ENCODE peak calls at places on chromosome 11, in six cellular contexts. One of them, this sample, is unnamed.
A peak's percentile ranks its signal among the peaks of the same experiment; 100 is the strongest.

GRCh38 chr11:119316729-119317591 is at the start of gene MCAM:
- DNase-seq in neural progenitor cell: peak; percentile 81
- DNase-seq in PC-3: peak; percentile 53
- DNase-seq in hepatocyte: peak; percentile 65
- DNase-seq in OCI-LY7: no peak
- DNase-seq in HCT116: no peak
- DNase-seq in this sample: peak; percentile 56

GRCh38 chr11:134846776-134847722 is 435.0 kb upstream of the B3GAT1 start:
- DNase-seq in neural progenitor cell: no peak
- DNase-seq in PC-3: no peak
- DNase-seq in hepatocyte: no peak
- DNase-seq in OCI-LY7: no peak
- DNase-seq in HCT116: no peak
- DNase-seq in this sample: no peak

GRCh38 chr11:68312117-68312779 is at the start of gene LRP5:
- DNase-seq in neural progenitor cell: peak; percentile 73
- DNase-seq in PC-3: peak; percentile 50
- DNase-seq in hepatocyte: peak; percentile 83
- DNase-seq in OCI-LY7: peak; percentile 16
- DNase-seq in HCT116: no peak
- DNase-seq in this sample: peak; percentile 65

GRCh38 chr11:47932544-47932943 is 47.8 kb upstream of the PTPRJ start:
- DNase-seq in neural progenitor cell: no peak
- DNase-seq in PC-3: no peak
- DNase-seq in hepatocyte: no peak
- DNase-seq in OCI-LY7: no peak
- DNase-seq in HCT116: no peak
- DNase-seq in this sample: no peak

GRCh38 chr11:34680918-34681554 is 60.1 kb downstream of the EHF start:
- DNase-seq in neural progenitor cell: no peak
- DNase-seq in PC-3: peak; percentile 97
- DNase-seq in hepatocyte: no peak
- DNase-seq in OCI-LY7: no peak
- DNase-seq in HCT116: peak; percentile 86
- DNase-seq in this sample: peak; percentile 77

GRCh38 chr11:125429174-125429707 is 66.8 kb downstream of the FEZ1 start:
- DNase-seq in neural progenitor cell: peak; percentile 83
- DNase-seq in PC-3: peak; percentile 79
- DNase-seq in hepatocyte: peak; percentile 82
- DNase-seq in OCI-LY7: peak; percentile 77
- DNase-seq in HCT116: peak; percentile 63
- DNase-seq in this sample: peak; percentile 71

GRCh38 chr11:281486-282161 is 3.4 kb downstream of the NLRP6 start:
- DNase-seq in neural progenitor cell: no peak
- DNase-seq in PC-3: no peak
- DNase-seq in hepatocyte: no peak
- DNase-seq in OCI-LY7: no peak
- DNase-seq in HCT116: no peak
- DNase-seq in this sample: no peak

GRCh38 chr11:128417607-128418324 is 169.6 kb downstream of the ETS1 start:
- DNase-seq in neural progenitor cell: no peak
- DNase-seq in PC-3: peak; percentile 78
- DNase-seq in hepatocyte: no peak
- DNase-seq in OCI-LY7: no peak
- DNase-seq in HCT116: no peak
- DNase-seq in this sample: peak; percentile 93

GRCh38 chr11:888290-889212 is 22.1 kb downstream of the CHID1 start:
- DNase-seq in neural progenitor cell: no peak
- DNase-seq in PC-3: no peak
- DNase-seq in hepatocyte: no peak
- DNase-seq in OCI-LY7: no peak
- DNase-seq in HCT116: no peak
- DNase-seq in this sample: no peak

GRCh38 chr11:130600139-130600538 is 151.7 kb downstream of the ADAMTS15 start:
- DNase-seq in neural progenitor cell: no peak
- DNase-seq in PC-3: no peak
- DNase-seq in hepatocyte: no peak
- DNase-seq in OCI-LY7: no peak
- DNase-seq in HCT116: no peak
- DNase-seq in this sample: peak; percentile 13

DNA sequence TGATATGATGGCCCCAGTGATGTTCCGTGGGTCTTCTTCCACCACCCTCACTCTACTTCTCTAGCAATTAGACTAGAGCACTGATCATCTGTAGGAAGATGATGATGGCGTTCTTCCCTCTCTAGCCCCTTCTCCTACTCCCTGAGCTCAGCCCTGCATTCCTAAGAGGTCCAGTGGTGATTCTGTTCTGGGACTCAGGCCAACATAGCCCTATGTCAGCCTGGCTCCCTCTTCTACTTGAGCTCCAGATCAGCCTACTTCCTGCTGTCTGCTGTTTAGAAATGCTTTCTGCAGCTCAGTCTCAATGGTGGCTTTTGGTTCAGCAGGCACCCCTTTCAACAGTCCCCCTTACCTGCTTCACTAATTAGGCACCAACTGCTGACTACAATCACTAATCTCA is 86.1 kb upstream of the ZBED5 start:
- DNase-seq in neural progenitor cell: no peak
- DNase-seq in PC-3: peak; percentile 39
- DNase-seq in hepatocyte: no peak
- DNase-seq in OCI-LY7: no peak
- DNase-seq in HCT116: no peak
- DNase-seq in this sample: peak; percentile 69
- TF ChIP-seq EZH2phosphoT487 in neural progenitor cell: no peak
- TF ChIP-seq EZH2phosphoT487 in PC-3: no peak
- TF ChIP-seq EZH2phosphoT487 in hepatocyte: no peak
- TF ChIP-seq EZH2phosphoT487 in OCI-LY7: no peak
- TF ChIP-seq EZH2phosphoT487 in HCT116: no peak
- TF ChIP-seq EZH2phosphoT487 in this sample: no peak

GRCh38 chr11:123020968-123021367 is 39.3 kb upstream of the BSX start:
- DNase-seq in neural progenitor cell: peak; percentile 73
- DNase-seq in PC-3: peak; percentile 80
- DNase-seq in hepatocyte: peak; percentile 66
- DNase-seq in OCI-LY7: peak; percentile 62
- DNase-seq in HCT116: peak; percentile 33
- DNase-seq in this sample: peak; percentile 84
- TF ChIP-seq EZH2phosphoT487 in neural progenitor cell: no peak
- TF ChIP-seq EZH2phosphoT487 in PC-3: no peak
- TF ChIP-seq EZH2phosphoT487 in hepatocyte: no peak
- TF ChIP-seq EZH2phosphoT487 in OCI-LY7: no peak
- TF ChIP-seq EZH2phosphoT487 in HCT116: no peak
- TF ChIP-seq EZH2phosphoT487 in this sample: no peak

GRCh38 chr11:63670077-63670737 is 969 bp downstream of the ATL3 start:
- DNase-seq in neural progenitor cell: no peak
- DNase-seq in PC-3: peak; percentile 42
- DNase-seq in hepatocyte: no peak
- DNase-seq in OCI-LY7: peak; percentile 17
- DNase-seq in HCT116: no peak
- DNase-seq in this sample: peak; percentile 75
- TF ChIP-seq EZH2phosphoT487 in neural progenitor cell: no peak
- TF ChIP-seq EZH2phosphoT487 in PC-3: no peak
- TF ChIP-seq EZH2phosphoT487 in hepatocyte: no peak
- TF ChIP-seq EZH2phosphoT487 in OCI-LY7: no peak
- TF ChIP-seq EZH2phosphoT487 in HCT116: no peak
- TF ChIP-seq EZH2phosphoT487 in this sample: no peak

GRCh38 chr11:29373725-29374124 is 643.1 kb downstream of the KCNA4 start:
- DNase-seq in neural progenitor cell: no peak
- DNase-seq in PC-3: no peak
- DNase-seq in hepatocyte: no peak
- DNase-seq in OCI-LY7: no peak
- DNase-seq in HCT116: no peak
- DNase-seq in this sample: no peak
- TF ChIP-seq EZH2phosphoT487 in neural progenitor cell: no peak
- TF ChIP-seq EZH2phosphoT487 in PC-3: no peak
- TF ChIP-seq EZH2phosphoT487 in hepatocyte: no peak
- TF ChIP-seq EZH2phosphoT487 in OCI-LY7: no peak
- TF ChIP-seq EZH2phosphoT487 in HCT116: no peak
- TF ChIP-seq EZH2phosphoT487 in this sample: no peak

GRCh38 chr11:59207988-59208432 is 4.7 kb downstream of the MPEG1 start:
- DNase-seq in neural progenitor cell: peak; percentile 62
- DNase-seq in PC-3: peak; percentile 69
- DNase-seq in hepatocyte: peak; percentile 64
- DNase-seq in OCI-LY7: peak; percentile 68
- DNase-seq in HCT116: no peak
- DNase-seq in this sample: peak; percentile 77

GRCh38 chr11:59205664-59206063 is 7.1 kb downstream of the MPEG1 start:
- DNase-seq in neural progenitor cell: no peak
- DNase-seq in PC-3: no peak
- DNase-seq in hepatocyte: no peak
- DNase-seq in OCI-LY7: no peak
- DNase-seq in HCT116: no peak
- DNase-seq in this sample: peak; percentile 15

GRCh38 chr11:59204736-59205135 is 8.0 kb downstream of the MPEG1 start:
- DNase-seq in neural progenitor cell: no peak
- DNase-seq in PC-3: no peak
- DNase-seq in hepatocyte: no peak
- DNase-seq in OCI-LY7: no peak
- DNase-seq in HCT116: no peak
- DNase-seq in this sample: peak; percentile 41

GRCh38 chr11:59208956-59209355 is 3.8 kb downstream of the MPEG1 start:
- DNase-seq in neural progenitor cell: no peak
- DNase-seq in PC-3: no peak
- DNase-seq in hepatocyte: no peak
- DNase-seq in OCI-LY7: no peak
- DNase-seq in HCT116: no peak
- DNase-seq in this sample: peak; percentile 65

DNA sequence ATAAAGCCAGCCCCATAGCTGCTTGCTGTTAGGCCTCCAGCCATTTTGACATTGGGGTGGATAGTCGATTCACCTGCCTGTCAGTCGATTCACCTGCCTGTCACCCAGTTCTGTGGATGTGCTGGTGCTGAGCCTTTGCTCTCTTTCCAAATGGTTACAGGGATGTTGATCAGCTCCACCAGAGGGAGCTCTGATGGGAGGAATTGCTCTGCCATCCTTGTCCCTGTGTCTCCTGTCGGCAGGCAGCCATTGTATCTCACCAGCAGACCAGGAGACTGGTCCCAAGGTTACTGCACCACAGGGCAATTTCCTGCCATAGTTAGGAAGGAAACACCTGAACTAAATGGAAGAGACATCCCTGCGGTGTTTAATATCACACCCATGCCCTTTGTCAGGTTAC is 6.1 kb downstream of the MPEG1 start:
- DNase-seq in neural progenitor cell: peak; percentile 66
- DNase-seq in PC-3: peak; percentile 75
- DNase-seq in hepatocyte: peak; percentile 58
- DNase-seq in OCI-LY7: peak; percentile 26
- DNase-seq in HCT116: peak; percentile 21
- DNase-seq in this sample: peak; percentile 44
- TF ChIP-seq EZH2phosphoT487 in neural progenitor cell: no peak
- TF ChIP-seq EZH2phosphoT487 in PC-3: no peak
- TF ChIP-seq EZH2phosphoT487 in hepatocyte: no peak
- TF ChIP-seq EZH2phosphoT487 in OCI-LY7: no peak
- TF ChIP-seq EZH2phosphoT487 in HCT116: no peak
- TF ChIP-seq EZH2phosphoT487 in this sample: no peak

GRCh38 chr11:12765428-12765827 is 91.2 kb downstream of the TEAD1 start:
- DNase-seq in neural progenitor cell: no peak
- DNase-seq in PC-3: no peak
- DNase-seq in hepatocyte: peak; percentile 24
- DNase-seq in OCI-LY7: peak; percentile 11
- DNase-seq in HCT116: no peak
- DNase-seq in this sample: no peak
- TF ChIP-seq EZH2phosphoT487 in neural progenitor cell: no peak
- TF ChIP-seq EZH2phosphoT487 in PC-3: no peak
- TF ChIP-seq EZH2phosphoT487 in hepatocyte: no peak
- TF ChIP-seq EZH2phosphoT487 in OCI-LY7: no peak
- TF ChIP-seq EZH2phosphoT487 in HCT116: no peak
- TF ChIP-seq EZH2phosphoT487 in this sample: no peak

DNA sequence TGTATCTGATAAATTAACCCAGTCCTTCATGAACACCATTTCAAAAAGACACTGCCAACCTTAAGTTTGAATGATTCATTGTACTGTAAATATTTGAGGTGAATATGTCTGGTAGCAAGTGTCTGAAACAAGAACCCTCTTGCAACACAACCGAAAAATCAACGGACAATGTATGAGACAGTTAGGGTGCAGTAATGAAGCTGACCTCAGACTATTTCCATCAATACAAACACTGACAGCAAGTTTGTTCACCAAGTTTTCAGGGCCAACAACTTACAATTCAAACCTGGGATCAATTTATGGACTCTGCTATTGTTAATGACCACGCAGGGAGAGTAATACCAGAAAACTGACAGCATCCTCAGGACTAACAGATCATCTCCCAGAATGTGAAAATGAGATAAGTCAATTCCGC is 126.3 kb downstream of the CADM1 start:
- DNase-seq in neural progenitor cell: no peak
- DNase-seq in PC-3: peak; percentile 9
- DNase-seq in hepatocyte: no peak
- DNase-seq in OCI-LY7: no peak
- DNase-seq in HCT116: no peak
- DNase-seq in this sample: no peak
- TF ChIP-seq EZH2phosphoT487 in neural progenitor cell: no peak
- TF ChIP-seq EZH2phosphoT487 in PC-3: no peak
- TF ChIP-seq EZH2phosphoT487 in hepatocyte: no peak
- TF ChIP-seq EZH2phosphoT487 in OCI-LY7: no peak
- TF ChIP-seq EZH2phosphoT487 in HCT116: no peak
- TF ChIP-seq EZH2phosphoT487 in this sample: no peak

DNA sequence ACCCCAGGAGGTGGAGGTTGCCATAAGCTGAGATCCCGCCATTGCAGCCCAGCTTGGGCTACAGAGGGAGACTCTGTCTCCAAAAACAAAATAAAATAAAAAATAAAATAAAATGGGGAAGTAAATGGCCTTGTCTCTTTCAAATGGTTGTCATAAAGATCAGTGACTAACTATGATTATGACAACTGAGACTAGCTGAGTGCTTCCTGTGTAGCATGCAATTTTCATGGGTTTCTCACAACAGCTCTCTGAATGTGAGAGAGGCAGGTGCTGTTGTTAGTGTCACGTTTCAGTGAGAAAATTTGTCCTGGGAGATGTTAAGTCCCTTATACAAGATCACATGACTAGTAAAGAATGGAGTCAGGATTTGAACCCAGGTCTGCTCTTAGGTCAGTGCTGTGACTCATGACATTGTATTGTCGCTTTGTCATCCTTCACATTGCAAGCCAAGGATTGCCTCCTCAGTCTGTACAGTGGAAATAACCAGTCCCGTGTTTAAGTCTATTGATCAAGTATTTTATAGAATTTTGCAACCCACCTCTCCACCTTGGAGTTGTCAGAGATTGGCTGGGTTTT is 163.3 kb upstream of the CCDC90B start:
- DNase-seq in neural progenitor cell: no peak
- DNase-seq in PC-3: no peak
- DNase-seq in hepatocyte: no peak
- DNase-seq in OCI-LY7: no peak
- DNase-seq in HCT116: no peak
- DNase-seq in this sample: peak; percentile 4
- TF ChIP-seq EZH2phosphoT487 in neural progenitor cell: no peak
- TF ChIP-seq EZH2phosphoT487 in PC-3: no peak
- TF ChIP-seq EZH2phosphoT487 in hepatocyte: no peak
- TF ChIP-seq EZH2phosphoT487 in OCI-LY7: no peak
- TF ChIP-seq EZH2phosphoT487 in HCT116: no peak
- TF ChIP-seq EZH2phosphoT487 in this sample: no peak

GRCh38 chr11:31408205-31408604 is 38.5 kb downstream of the DNAJC24 start:
- DNase-seq in neural progenitor cell: no peak
- DNase-seq in PC-3: no peak
- DNase-seq in hepatocyte: no peak
- DNase-seq in OCI-LY7: no peak
- DNase-seq in HCT116: no peak
- DNase-seq in this sample: no peak
- TF ChIP-seq EZH2phosphoT487 in neural progenitor cell: no peak
- TF ChIP-seq EZH2phosphoT487 in PC-3: no peak
- TF ChIP-seq EZH2phosphoT487 in hepatocyte: no peak
- TF ChIP-seq EZH2phosphoT487 in OCI-LY7: no peak
- TF ChIP-seq EZH2phosphoT487 in HCT116: no peak
- TF ChIP-seq EZH2phosphoT487 in this sample: no peak